ENCODE peak calls at places on chromosome 2, in five cellular contexts. N is fibroblast of the aortic adventitia; P is activated CD4-positive, alpha-beta T cell treated with anti-CD3 and anti-CD28 coated beads for 48 hours; Z is NCI-H1417 treated with DMSO at 0.1 percent for 48 hours; I is ovary. H is an unnamed sample.

GRCh38 chr2:21256006-21256405 is 132.2 kb downstream of the TDRD15 start:
- DNase-seq in N (no peak), P (no peak), Z (no peak), I (no peak), H (no peak)

GRCh38 chr2:46818141-46818552 is 97.5 kb downstream of the MCFD2 start:
- DNase-seq in N (peak), P (no peak), Z (no peak), I (peak), H (no peak)

GRCh38 chr2:84866121-84866520 is 14.8 kb downstream of the TRABD2A start:
- DNase-seq in N (peak), P (no peak), Z (no peak), I (no peak), H (no peak)

GRCh38 chr2:202541137-202541536 is 93.6 kb upstream of the FAM117B start:
- DNase-seq in N (peak), P (no peak), Z (no peak), I (no peak), H (no peak)

GRCh38 chr2:186445506-186445905 is 40.6 kb upstream of the ZC3H15 start:
- DNase-seq in N (no peak), P (no peak), Z (no peak), I (no peak), H (no peak)

GRCh38 chr2:27723372-27724144 is 48.0 kb upstream of the MRPL33 start:
- DNase-seq in N (peak), P (peak), Z (no peak), I (peak), H (no peak)

GRCh38 chr2:240787521-240788472 is 32.2 kb downstream of the KIF1A start:
- DNase-seq in N (no peak), P (no peak), Z (no peak), I (peak), H (no peak)

GRCh38 chr2:238169021-238169707 is 10.4 kb downstream of the ERFE start:
- DNase-seq in N (peak), P (no peak), Z (no peak), I (peak), H (no peak)

GRCh38 chr2:240898108-240898730 is 2.3 kb upstream of the MAB21L4 start:
- DNase-seq in N (peak), P (no peak), Z (no peak), I (no peak), H (no peak)

GRCh38 chr2:64359892-64360657 is 93.9 kb upstream of the LGALSL start:
- DNase-seq in N (peak), P (peak), Z (no peak), I (peak), H (no peak)

GRCh38 chr2:24418166-24418843 is 58.0 kb upstream of the ITSN2 start:
- DNase-seq in N (no peak), P (no peak), Z (no peak), I (no peak), H (no peak)

GRCh38 chr2:215794829-215795546 is 218.4 kb downstream of the MREG start:
- DNase-seq in N (no peak), P (no peak), Z (no peak), I (no peak), H (no peak)

GRCh38 chr2:114219501-114219900 is 222.9 kb upstream of the DPP10 start:
- DNase-seq in N (no peak), P (no peak), Z (no peak), I (no peak), H (no peak)

GRCh38 chr2:9780368-9781130 is 62.7 kb upstream of the TAF1B start:
- DNase-seq in N (no peak), P (peak), Z (no peak), I (no peak), H (no peak)

GRCh38 chr2:177056540-177056939 is 156.1 kb upstream of the HNRNPA3 start:
- DNase-seq in N (no peak), P (no peak), Z (no peak), I (no peak), H (no peak)

GRCh38 chr2:68413466-68413865 is 48.4 kb downstream of the PLEK start:
- DNase-seq in N (no peak), P (no peak), Z (no peak), I (no peak), H (no peak)

GRCh38 chr2:62203459-62203858 is 7.5 kb downstream of the B3GNT2 start:
- DNase-seq in N (no peak), P (no peak), Z (no peak), I (no peak), H (no peak)

GRCh38 chr2:220572385-220572784 is 945.0 kb downstream of the SLC4A3 start:
- DNase-seq in N (peak), P (no peak), Z (no peak), I (no peak), H (no peak)

GRCh38 chr2:218721488-218721887 is 10.9 kb downstream of the TTLL4 start:
- DNase-seq in N (no peak), P (no peak), Z (no peak), I (no peak), H (no peak)

GRCh38 chr2:224248944-224249371 is 152.9 kb downstream of the FAM124B start:
- DNase-seq in N (peak), P (no peak), Z (no peak), I (no peak), H (no peak)

GRCh38 chr2:203718087-203718486 is 11.6 kb downstream of the CD28 start:
- DNase-seq in N (no peak), P (peak), Z (no peak), I (no peak), H (no peak)

GRCh38 chr2:62577994-62578836 is 72.2 kb upstream of the TMEM17 start:
- DNase-seq in N (peak), P (no peak), Z (no peak), I (no peak), H (no peak)

GRCh38 chr2:63057249-63058148 is 6.9 kb downstream of the OTX1 start:
- DNase-seq in N (no peak), P (peak), Z (no peak), I (no peak), H (no peak)

GRCh38 chr2:68344031-68344430 is 21.1 kb upstream of the PLEK start:
- DNase-seq in N (no peak), P (no peak), Z (no peak), I (no peak), H (no peak)

GRCh38 chr2:96267159-96267971 is 1.3 kb downstream of the CIAO1 start:
- DNase-seq in N (peak), P (peak), Z (no peak), I (no peak), H (no peak)

GRCh38 chr2:240648650-240649275 is 23.5 kb downstream of the GPR35 start:
- DNase-seq in N (no peak), P (no peak), Z (no peak), I (no peak), H (no peak)

GRCh38 chr2:221385716-221386115 is 186.4 kb downstream of the EPHA4 start:
- DNase-seq in N (no peak), P (no peak), Z (no peak), I (no peak), H (no peak)

GRCh38 chr2:230913406-230913805 is 11.6 kb downstream of the GPR55 start:
- DNase-seq in N (peak), P (no peak), Z (no peak), I (no peak), H (no peak)

GRCh38 chr2:20617081-20617575 is 33.8 kb downstream of the HS1BP3 start:
- DNase-seq in N (no peak), P (no peak), Z (no peak), I (peak), H (no peak)

GRCh38 chr2:136863468-136863867 is 98.1 kb downstream of the THSD7B start:
- DNase-seq in N (no peak), P (no peak), Z (no peak), I (no peak), H (no peak)

GRCh38 chr2:54945401-54946219 is 104.6 kb downstream of the RTN4 start:
- DNase-seq in N (peak), P (peak), Z (no peak), I (peak), H (no peak)

GRCh38 chr2:19574788-19575260 is 216.4 kb upstream of the OSR1 start:
- DNase-seq in N (peak), P (no peak), Z (peak), I (peak), H (no peak)

GRCh38 chr2:21037671-21038108 is 6.2 kb downstream of the APOB start:
- DNase-seq in N (no peak), P (no peak), Z (no peak), I (no peak), H (no peak)

GRCh38 chr2:38362223-38362622 is 14.8 kb downstream of the ATL2 start:
- DNase-seq in N (no peak), P (no peak), Z (no peak), I (no peak), H (no peak)